ENCODE peak calls at places on chromosomes 1 and 21, in six cellular contexts. Z is fibroblast of lung; L is stimulated activated CD4-positive, alpha-beta T cell treated with anti-CD3 and anti-CD28 coated beads, TNF-alpha, amount 100 ng/mL, for 24 hours; D is ascending aorta; R is stimulated activated CD8-positive, alpha-beta memory T cell treated with anti-CD3 and anti-CD28 coated beads, Interleukin-4, amount 100 ng/mL, for 1 hour; F is type B pancreatic cell. O is an unnamed sample.

GRCh38 chr1:62288224-62288623 is 31.0 kb downstream of the KANK4 start:
- DNase-seq in Z (peak), F (no peak), L (no peak), R (no peak), D (no peak), O (no peak)

GRCh38 chr1:31007462-31007991 is 58.0 kb downstream of the PUM1 start:
- DNase-seq in L (no peak), F (no peak), D (no peak), R (no peak), Z (peak), O (peak)

GRCh38 chr1:199383791-199384190 is 643.7 kb upstream of the NR5A2 start:
- DNase-seq in F (no peak), L (no peak), Z (no peak), R (no peak), D (no peak), O (no peak)

GRCh38 chr1:99544328-99544727 is 101.6 kb upstream of the PALMD start:
- DNase-seq in R (no peak), Z (peak), L (no peak), D (no peak), F (no peak), O (peak)

GRCh38 chr1:156124557-156125483 is 10.3 kb downstream of the LMNA start:
- DNase-seq in L (no peak), Z (peak), R (no peak), F (no peak), D (no peak), O (no peak)

GRCh38 chr21:42538479-42539275 is 25.0 kb downstream of the SLC37A1 start:
- DNase-seq in Z (no peak), R (no peak), D (no peak), F (no peak), L (no peak), O (no peak)

GRCh38 chr1:107952989-107953388 is 12.0 kb downstream of the VAV3 start:
- DNase-seq in D (no peak), L (no peak), Z (no peak), R (no peak), F (no peak), O (no peak)

GRCh38 chr1:24526940-24527542 is 24.4 kb downstream of the RCAN3 start:
- DNase-seq in Z (no peak), D (no peak), R (no peak), F (no peak), L (peak), O (peak)

GRCh38 chr1:230426246-230427101 is at the start of gene PGBD5:
- DNase-seq in F (peak), D (no peak), L (peak), R (no peak), Z (peak), O (peak)

GRCh38 chr1:244050835-244051444 is at the start of gene ZBTB18:
- DNase-seq in D (no peak), F (no peak), R (no peak), L (no peak), Z (peak), O (peak)

GRCh38 chr1:5388622-5389021 is 603.6 kb downstream of the NPHP4 start:
- DNase-seq in Z (no peak), D (no peak), F (no peak), R (no peak), L (no peak), O (no peak)

GRCh38 chr1:31239653-31240241 is at the start of gene NKAIN1:
- DNase-seq in F (peak), Z (peak), R (no peak), L (no peak), D (no peak), O (peak)

GRCh38 chr1:20147846-20148570 is 8.9 kb downstream of the PLA2G2F start:
- DNase-seq in Z (no peak), R (no peak), D (no peak), F (no peak), L (no peak), O (no peak)

GRCh38 chr1:11281518-11282331 is 8.7 kb downstream of the UBIAD1 start:
- DNase-seq in D (peak), Z (peak), L (no peak), R (no peak), F (no peak), O (peak)

GRCh38 chr1:156667610-156667967 is 9.6 kb downstream of the NES start:
- DNase-seq in D (no peak), R (no peak), L (no peak), Z (peak), F (no peak), O (no peak)

GRCh38 chr1:201461193-201461657 is 7.8 kb downstream of the PHLDA3 start:
- DNase-seq in L (no peak), D (peak), R (no peak), Z (peak), F (no peak), O (peak)

GRCh38 chr1:111269820-111270406 is 20.7 kb upstream of the CHIA start:
- DNase-seq in D (no peak), L (no peak), F (no peak), Z (no peak), R (no peak), O (no peak)

GRCh38 chr1:35334485-35334884 is 66.0 kb downstream of the ZMYM4 start:
- DNase-seq in L (no peak), R (no peak), Z (no peak), D (no peak), F (no peak), O (no peak)

GRCh38 chr1:112618114-112618720 is 724 bp downstream of the ST7L start:
- DNase-seq in R (no peak), F (no peak), D (no peak), L (no peak), Z (peak), O (peak)

GRCh38 chr21:28705616-28706015 is 287.1 kb downstream of the LTN1 start:
- DNase-seq in D (no peak), F (no peak), Z (peak), L (no peak), R (no peak), O (peak)

GRCh38 chr1:57167997-57168396 is 202.2 kb upstream of the C8B start:
- DNase-seq in R (no peak), D (no peak), Z (no peak), L (no peak), F (no peak), O (no peak)

GRCh38 chr1:97806996-97807395 is 113.8 kb downstream of the DPYD start:
- DNase-seq in Z (no peak), L (no peak), D (no peak), F (no peak), R (no peak), O (no peak)

GRCh38 chr1:217040696-217041095 is 317.5 kb upstream of the ESRRG start:
- DNase-seq in D (no peak), L (no peak), Z (peak), R (no peak), F (no peak), O (peak)

O was measured in fibroblast of pulmonary artery.